ENCODE peak calls at places on chromosome 4, in eight cellular contexts. T is NCI-H82, X is midbrain, J is kidney glomerular epithelial cell, A is cardiac muscle cell, Q is Calu3, W is tibial nerve, G is endothelial cell. R is an unnamed sample.

GRCh38 chr4:48633657-48634056 is 143.6 kb downstream of the ZAR1 start:
- DNase-seq in T (no peak), X (no peak), J (no peak), A (no peak), Q (no peak), W (no peak), G (no peak), R (no peak)

GRCh38 chr4:107037188-107037587 is 1.1 kb upstream of the DKK2 start:
- DNase-seq in T (peak; percentile 33), X (peak; percentile 70), J (peak; percentile 18), A (peak; percentile 53), Q (no peak), W (peak; percentile 16), G (peak; percentile 72), R (peak; percentile 49)

GRCh38 chr4:47465008-47465407 is 1.5 kb upstream of the COMMD8 start:
- DNase-seq in T (no peak), X (no peak), J (no peak), A (no peak), Q (no peak), W (no peak), G (no peak), R (no peak)

GRCh38 chr4:22237155-22237751 is 278.6 kb downstream of the ADGRA3 start:
- DNase-seq in T (peak; percentile 28), X (peak; percentile 13), J (no peak), A (peak; percentile 17), Q (peak; percentile 70), W (no peak), G (peak; percentile 69), R (no peak)

GRCh38 chr4:89258506-89258905 is 49.1 kb downstream of the GPRIN3 start:
- DNase-seq in T (no peak), X (no peak), J (no peak), A (no peak), Q (no peak), W (no peak), G (no peak), R (no peak)

GRCh38 chr4:76811604-76812412 is 86.1 kb downstream of the SOWAHB start:
- DNase-seq in T (no peak), X (no peak), J (no peak), A (peak; percentile 82), Q (no peak), W (no peak), G (no peak), R (no peak)

GRCh38 chr4:123423819-123424218 is 27.2 kb downstream of the SPRY1 start:
- DNase-seq in T (no peak), X (no peak), J (no peak), A (no peak), Q (no peak), W (no peak), G (no peak), R (no peak)

GRCh38 chr4:80393970-80394250 is 58.4 kb downstream of the CFAP299 start:
- DNase-seq in T (no peak), X (no peak), J (no peak), A (no peak), Q (no peak), W (no peak), G (no peak), R (no peak)

GRCh38 chr4:2036866-2037265 is 22.3 kb upstream of the NAT8L start:
- DNase-seq in T (peak; percentile 11), X (no peak), J (no peak), A (no peak), Q (no peak), W (no peak), G (no peak), R (no peak)

GRCh38 chr4:120842046-120842445 is 80.5 kb downstream of the PRDM5 start:
- DNase-seq in T (no peak), X (no peak), J (no peak), A (peak; percentile 61), Q (no peak), W (no peak), G (no peak), R (no peak)

GRCh38 chr4:13893221-13893620 is 265.7 kb upstream of the BOD1L1 start:
- DNase-seq in T (no peak), X (no peak), J (no peak), A (no peak), Q (no peak), W (no peak), G (no peak), R (no peak)

GRCh38 chr4:136893638-136894037 is 638.7 kb downstream of the PCDH18 start:
- DNase-seq in T (no peak), X (no peak), J (no peak), A (peak; percentile 44), Q (no peak), W (no peak), G (no peak), R (no peak)

GRCh38 chr4:170875868-170876267 is 786.1 kb upstream of the AADAT start:
- DNase-seq in T (peak; percentile 19), X (no peak), J (no peak), A (no peak), Q (no peak), W (no peak), G (no peak), R (no peak)

GRCh38 chr4:73822389-73822788 is 14.1 kb upstream of the CXCL6 start:
- DNase-seq in T (no peak), X (no peak), J (peak; percentile 23), A (no peak), Q (no peak), W (no peak), G (no peak), R (no peak)

GRCh38 chr4:54498661-54499111 is 159.1 kb upstream of the KIT start:
- DNase-seq in T (no peak), X (no peak), J (peak; percentile 61), A (peak; percentile 17), Q (peak; percentile 1), W (no peak), G (no peak), R (no peak)

GRCh38 chr4:84855774-84856173 is 110.7 kb downstream of the WDFY3 start:
- DNase-seq in T (no peak), X (peak; percentile 74), J (no peak), A (no peak), Q (no peak), W (no peak), G (no peak), R (no peak)

GRCh38 chr4:63232058-63232457 is 1177.2 kb downstream of the TECRL start:
- DNase-seq in T (no peak), X (no peak), J (no peak), A (no peak), Q (no peak), W (no peak), G (no peak), R (no peak)

GRCh38 chr4:118224239-118224829 is 128.5 kb downstream of the PRSS12 start:
- DNase-seq in T (peak; percentile 82), X (peak; percentile 59), J (peak; percentile 35), A (peak; percentile 81), Q (no peak), W (no peak), G (no peak), R (peak; percentile 50)

GRCh38 chr4:168433576-168433975 is 46.7 kb downstream of the DDX60L start:
- DNase-seq in T (no peak), X (no peak), J (no peak), A (peak; percentile 33), Q (no peak), W (no peak), G (no peak), R (no peak)

GRCh38 chr4:101198741-101199339 is 148.5 kb downstream of the PPP3CA start:
- DNase-seq in T (peak; percentile 21), X (no peak), J (no peak), A (no peak), Q (no peak), W (no peak), G (no peak), R (no peak)

GRCh38 chr4:164935363-164935762 is 42.1 kb downstream of the TRIM61 start:
- DNase-seq in T (peak; percentile 31), X (no peak), J (no peak), A (no peak), Q (peak; percentile 4), W (no peak), G (peak; percentile 46), R (no peak)

GRCh38 chr4:16544251-16544721 is 318.0 kb upstream of the TAPT1 start:
- DNase-seq in T (no peak), X (no peak), J (no peak), A (peak; percentile 76), Q (no peak), W (no peak), G (no peak), R (no peak)

GRCh38 chr4:135604531-135604930 is 1402.9 kb upstream of the PABPC4L start:
- DNase-seq in T (no peak), X (no peak), J (no peak), A (no peak), Q (no peak), W (no peak), G (no peak), R (no peak)

GRCh38 chr4:74370912-74371311 is 6.0 kb downstream of the EREG start:
- DNase-seq in T (peak; percentile 75), X (peak; percentile 6), J (peak; percentile 28), A (peak; percentile 81), Q (no peak), W (no peak), G (peak; percentile 44), R (peak; percentile 26)